ENCODE peak calls at places on chromosomes 12 and 14, in six cellular contexts. M is transverse colon, F is HCT116, E is suprapubic skin, P is stomach, Y is GM23338. T is an unnamed sample.

GRCh38 chr12:111151441-111151840 is 217.5 kb downstream of the PHETA1 start:
- DNase-seq in M (no peak), F (no peak), E (no peak), P (no peak), Y (no peak), T (no peak)

GRCh38 chr14:59632381-59632780 is 55.8 kb upstream of the CCDC175 start:
- DNase-seq in M (peak), F (peak), E (no peak), P (peak), Y (peak), T (peak)

GRCh38 chr12:53076461-53076860 is 2.7 kb downstream of the SPRYD3 start:
- DNase-seq in M (no peak), F (no peak), E (no peak), P (no peak), Y (no peak), T (no peak)

GRCh38 chr14:64992328-64992885 is 5.7 kb downstream of the FNTB start:
- DNase-seq in M (no peak), F (no peak), E (no peak), P (no peak), Y (no peak), T (no peak)

GRCh38 chr12:120842595-120842994 is 61.6 kb downstream of the SPPL3 start:
- DNase-seq in M (no peak), F (no peak), E (no peak), P (no peak), Y (no peak), T (no peak)

GRCh38 chr12:105291531-105291930 is 39.0 kb upstream of the C12orf75 start:
- DNase-seq in M (no peak), F (no peak), E (no peak), P (no peak), Y (no peak), T (no peak)

GRCh38 chr12:111842556-111843396 is 748 bp downstream of the MAPKAPK5 start:
- DNase-seq in M (peak), F (no peak), E (peak), P (no peak), Y (peak), T (no peak)

GRCh38 chr12:57389033-57389432 is 41.8 kb downstream of the R3HDM2 start:
- DNase-seq in M (no peak), F (peak), E (no peak), P (no peak), Y (no peak), T (no peak)

GRCh38 chr14:79278798-79279644 is 932.3 kb downstream of the DIO2 start:
- DNase-seq in M (peak), F (no peak), E (peak), P (peak), Y (peak), T (peak)

GRCh38 chr14:24403294-24404013 is 4.7 kb downstream of the NYNRIN start:
- DNase-seq in M (no peak), F (no peak), E (no peak), P (peak), Y (no peak), T (no peak)

GRCh38 chr14:62655161-62655560 is 390.1 kb downstream of the KCNH5 start:
- DNase-seq in M (no peak), F (no peak), E (no peak), P (no peak), Y (no peak), T (no peak)

GRCh38 chr12:69620077-69620476 is 9.4 kb upstream of the LRRC10 start:
- DNase-seq in M (no peak), F (no peak), E (no peak), P (no peak), Y (no peak), T (no peak)

GRCh38 chr12:22064968-22065367 is 18.9 kb downstream of the CMAS start:
- DNase-seq in M (no peak), F (no peak), E (no peak), P (no peak), Y (no peak), T (no peak)

GRCh38 chr14:52313903-52314481 is at the start of gene PTGER2:
- DNase-seq in M (peak), F (peak), E (peak), P (peak), Y (peak), T (peak)

GRCh38 chr12:87378526-87378925 is 650.7 kb downstream of the C12orf50 start:
- DNase-seq in M (no peak), F (no peak), E (no peak), P (no peak), Y (no peak), T (no peak)

GRCh38 chr12:91974541-91974940 is 171.1 kb downstream of the BTG1 start:
- DNase-seq in M (no peak), F (no peak), E (no peak), P (no peak), Y (no peak), T (no peak)

GRCh38 chr14:63867926-63868921 is 15.4 kb downstream of the SYNE2 start:
- DNase-seq in M (no peak), F (no peak), E (no peak), P (no peak), Y (no peak), T (no peak)

GRCh38 chr14:99673328-99674063 is 10.6 kb upstream of the CYP46A1 start:
- DNase-seq in M (no peak), F (no peak), E (no peak), P (no peak), Y (no peak), T (no peak)

GRCh38 chr12:113174461-113175384 is 10.6 kb downstream of the DDX54 start:
- DNase-seq in M (peak), F (no peak), E (peak), P (peak), Y (peak), T (peak)

GRCh38 chr12:113048716-113049127 is 7.8 kb upstream of the DTX1 start:
- DNase-seq in M (peak), F (peak), E (no peak), P (peak), Y (peak), T (peak)

GRCh38 chr14:67918838-67919237 is 99.3 kb downstream of the RAD51B start:
- DNase-seq in M (no peak), F (no peak), E (no peak), P (no peak), Y (no peak), T (no peak)

GRCh38 chr12:101298426-101298825 is 18.5 kb downstream of the UTP20 start:
- DNase-seq in M (no peak), F (no peak), E (no peak), P (no peak), Y (no peak), T (no peak)

GRCh38 chr14:94964931-94965330 is 192.4 kb downstream of the DICER1 start:
- DNase-seq in M (no peak), F (no peak), E (no peak), P (no peak), Y (no peak), T (no peak)

GRCh38 chr14:37945959-37946358 is 261.7 kb upstream of the SSTR1 start:
- DNase-seq in M (no peak), F (no peak), E (no peak), P (no peak), Y (no peak), T (no peak)

GRCh38 chr12:122062832-122063690 is 15.5 kb upstream of the MLXIP start:
- DNase-seq in M (peak), F (peak), E (no peak), P (peak), Y (no peak), T (peak)

GRCh38 chr14:61472801-61473376 is 151.5 kb downstream of the PRKCH start:
- DNase-seq in M (peak), F (no peak), E (no peak), P (no peak), Y (no peak), T (no peak)

GRCh38 chr12:22283006-22283506 is 51.5 kb downstream of the ST8SIA1 start:
- DNase-seq in M (no peak), F (no peak), E (no peak), P (no peak), Y (no peak), T (no peak)

GRCh38 chr12:27428466-27428865 is 18.1 kb upstream of the SMCO2 start:
- DNase-seq in M (no peak), F (no peak), E (no peak), P (no peak), Y (no peak), T (no peak)

GRCh38 chr12:78759387-78759786 is 105.2 kb upstream of the SYT1 start:
- DNase-seq in M (no peak), F (no peak), E (no peak), P (no peak), Y (peak), T (no peak)

GRCh38 chr12:83179999-83180398 is 493.3 kb downstream of the TMTC2 start:
- DNase-seq in M (no peak), F (no peak), E (no peak), P (no peak), Y (no peak), T (no peak)

GRCh38 chr14:80987235-80988032 is 32.0 kb downstream of the TSHR start:
- DNase-seq in M (peak), F (peak), E (peak), P (peak), Y (peak), T (peak)

GRCh38 chr12:29282452-29282851 is 98.5 kb downstream of the ERGIC2 start:
- DNase-seq in M (no peak), F (no peak), E (no peak), P (no peak), Y (no peak), T (no peak)

GRCh38 chr14:77040309-77040994 is 11.9 kb upstream of the IRF2BPL start:
- DNase-seq in M (peak), F (peak), E (peak), P (peak), Y (peak), T (peak)

GRCh38 chr12:94198872-94199271 is 50.5 kb downstream of the PLXNC1 start:
- DNase-seq in M (no peak), F (no peak), E (no peak), P (no peak), Y (peak), T (no peak)

GRCh38 chr12:25283006-25283405 is 32.3 kb upstream of the KRAS start:
- DNase-seq in M (no peak), F (no peak), E (no peak), P (no peak), Y (no peak), T (no peak)
- TF ChIP-seq POLR2AphosphoS5 in M (no peak), F (no peak), E (no peak), P (no peak), Y (no peak), T (no peak)

GRCh38 chr12:56271031-56271430 is 4.3 kb downstream of the COQ10A start:
- DNase-seq in M (no peak), F (no peak), E (no peak), P (no peak), Y (peak), T (no peak)

GRCh38 chr12:56267443-56268071 is 815 bp downstream of the COQ10A start:
- DNase-seq in M (no peak), F (no peak), E (no peak), P (no peak), Y (peak), T (no peak)

GRCh38 chr12:56261503-56262230 is 3.5 kb upstream of the ANKRD52 start:
- DNase-seq in M (peak), F (peak), E (no peak), P (no peak), Y (no peak), T (no peak)

GRCh38 chr12:56260921-56261320 is 2.7 kb upstream of the ANKRD52 start:
- DNase-seq in M (no peak), F (no peak), E (no peak), P (no peak), Y (no peak), T (no peak)

DNA sequence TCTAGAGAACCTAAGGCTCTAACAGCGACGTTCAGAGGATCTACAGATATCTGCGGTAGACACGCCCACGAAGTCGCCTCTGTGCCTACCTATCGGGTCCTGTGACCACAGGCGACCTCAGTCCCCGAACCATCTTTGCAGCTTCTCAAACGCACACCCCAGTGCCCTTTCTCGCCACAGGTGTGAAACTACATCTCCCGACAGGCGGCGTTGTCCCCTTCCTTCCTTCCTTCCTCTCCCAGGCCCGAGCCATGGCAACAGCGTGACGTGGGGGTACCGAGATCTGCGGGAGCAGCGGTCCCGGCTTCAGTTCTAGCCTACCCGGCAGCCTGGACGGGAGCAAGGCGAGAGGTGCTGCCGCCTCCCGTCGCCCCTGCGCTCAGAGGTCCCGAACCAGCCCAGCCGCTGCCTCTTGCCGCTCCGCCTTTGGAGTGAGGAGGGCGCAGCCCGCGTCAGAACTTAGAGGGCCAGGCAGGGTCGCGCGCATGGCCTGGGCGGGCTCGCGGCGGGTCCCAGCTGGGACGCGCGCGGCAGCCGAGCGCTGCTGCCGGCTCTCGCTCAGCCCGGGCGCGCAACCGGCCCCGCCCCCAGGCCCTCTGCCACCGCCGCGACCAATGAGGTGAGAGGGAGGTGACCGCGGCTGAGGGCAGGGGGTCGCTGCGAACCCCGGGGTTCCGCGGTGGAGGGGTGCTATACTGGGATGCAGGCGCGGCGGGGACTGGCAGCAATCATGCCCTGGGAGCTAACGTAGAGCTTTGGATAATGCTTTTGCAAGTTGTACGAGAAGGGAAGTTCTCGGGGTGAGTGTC is at the start of gene COQ10A:
- DNase-seq in M (peak), F (peak), E (peak), P (peak), Y (peak), T (peak)
- TF ChIP-seq POLR2AphosphoS5 in M (peak), F (peak), E (no peak), P (peak), Y (peak), T (peak)

GRCh38 chr12:56190695-56191155 is 1.4 kb upstream of the SMARCC2 start:
- DNase-seq in M (no peak), F (no peak), E (no peak), P (no peak), Y (peak), T (no peak)

GRCh38 chr12:56189336-56189917 is at the start of gene SMARCC2:
- DNase-seq in M (peak), F (peak), E (peak), P (peak), Y (peak), T (peak)

GRCh38 chr12:56189918-56190694 is 823 bp upstream of the SMARCC2 start:
- DNase-seq in M (peak), F (peak), E (peak), P (peak), Y (peak), T (peak)

GRCh38 chr12:56192582-56192981 is 3.3 kb upstream of the SMARCC2 start:
- DNase-seq in M (no peak), F (no peak), E (no peak), P (no peak), Y (no peak), T (no peak)

DNA sequence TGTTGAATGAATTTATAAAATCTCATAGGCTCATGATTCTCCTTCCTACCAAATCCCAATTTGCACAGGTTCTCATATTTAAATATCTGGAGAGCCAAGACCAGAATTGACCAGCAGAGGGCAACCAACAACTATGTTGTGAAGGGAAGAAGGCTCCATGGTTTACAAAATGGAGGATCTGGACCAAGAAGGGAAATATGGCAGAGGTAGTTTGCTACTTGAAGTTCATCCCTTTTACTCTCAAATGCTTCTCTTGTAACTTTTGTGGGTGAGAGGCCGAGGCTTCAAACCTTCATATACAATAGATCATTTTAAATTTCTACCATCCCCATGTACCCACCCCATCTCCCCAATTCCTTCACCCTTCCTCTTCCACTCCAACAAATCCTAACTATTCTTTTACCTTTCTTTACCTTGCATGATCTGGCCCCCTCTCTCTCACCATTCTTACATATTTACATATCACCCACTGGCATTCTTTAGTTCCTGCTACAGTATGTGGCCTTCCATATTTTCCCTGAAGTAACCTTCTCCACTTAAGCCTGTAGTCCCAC is 3.8 kb upstream of the SMARCC2 start:
- DNase-seq in M (peak), F (peak), E (peak), P (peak), Y (peak), T (peak)
- TF ChIP-seq POLR2AphosphoS5 in M (no peak), F (no peak), E (no peak), P (peak), Y (no peak), T (peak)

DNA sequence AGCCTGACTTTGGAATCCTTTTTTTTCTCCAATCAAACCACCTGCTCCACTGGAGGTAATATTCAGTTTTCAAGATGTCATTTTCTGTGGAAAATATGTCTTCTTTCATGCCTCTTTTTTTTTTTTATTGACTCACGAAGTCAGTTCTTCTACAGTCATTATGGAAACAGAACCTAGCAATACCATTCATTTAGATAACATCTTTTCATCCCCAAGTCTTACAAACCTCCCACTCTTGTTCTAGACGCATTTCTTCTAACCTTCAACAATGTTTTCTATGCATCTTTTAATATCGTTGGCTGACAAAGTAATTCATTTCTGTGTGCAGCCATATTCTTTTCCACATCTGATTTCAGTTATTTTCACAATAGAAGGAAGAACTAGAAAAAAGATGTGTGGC is 474.3 kb upstream of the CCDC196 start:
- DNase-seq in M (no peak), F (no peak), E (no peak), P (no peak), Y (no peak), T (no peak)
- TF ChIP-seq POLR2AphosphoS5 in M (no peak), F (no peak), E (no peak), P (no peak), Y (no peak), T (no peak)

DNA sequence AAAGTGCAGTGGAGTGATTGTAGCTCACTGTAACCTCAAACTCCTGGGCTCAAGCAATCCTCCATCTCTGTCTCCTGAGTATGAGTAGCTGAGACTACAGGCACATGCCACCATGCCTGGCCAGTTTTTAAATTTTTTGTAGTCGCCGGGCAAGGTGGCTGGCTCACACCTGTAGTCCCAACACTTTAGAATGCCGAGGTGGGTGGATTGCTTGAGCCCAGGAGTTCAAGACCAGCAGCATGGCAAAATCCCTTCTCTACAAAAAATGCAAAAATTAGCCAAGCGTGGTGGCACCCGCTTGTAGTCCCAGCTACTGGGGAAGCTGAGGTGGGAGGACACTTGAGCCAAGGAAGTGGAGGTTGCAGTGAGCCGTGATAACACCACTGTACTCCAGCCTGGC is 219.5 kb downstream of the KLHL28 start:
- DNase-seq in M (no peak), F (no peak), E (no peak), P (no peak), Y (no peak), T (no peak)
- TF ChIP-seq POLR2AphosphoS5 in M (no peak), F (no peak), E (no peak), P (no peak), Y (no peak), T (no peak)

T was measured in prostate gland.